ENCODE peak calls at places on chromosome 22, in ten cellular contexts. F is Peyer's patch, M is psoas muscle, L is endothelial cell of umbilical vein, Z is WERI-Rb-1, E is testis, G is H1, S is IMR-90, U is HCT116, O is upper lobe of right lung. Q is an unnamed sample. For H3K36me3, the result is how much of the 10 kb centered on the place peaks cover.

GRCh38 chr22:45647532-45648225 is 24.0 kb upstream of the ATXN10 start:
- DNase-seq in F (peak), M (no peak), L (no peak), Z (no peak), E (no peak), G (no peak), S (no peak), U (no peak), O (peak), Q (no peak)

GRCh38 chr22:10778296-10778814 is 4749.6 kb upstream of the OR11H1 start:
- DNase-seq in F (no peak), M (no peak), L (no peak), Z (no peak), E (peak), G (no peak), S (no peak), U (no peak), O (no peak), Q (no peak)

GRCh38 chr22:19035474-19036228 is 86.6 kb downstream of the DGCR2 start:
- DNase-seq in F (peak), M (no peak), L (no peak), Z (peak), E (no peak), G (no peak), S (no peak), U (no peak), O (peak), Q (no peak)

GRCh38 chr22:46047841-46048595 is 71.1 kb upstream of the WNT7B start:
- DNase-seq in F (peak), M (peak), L (no peak), Z (no peak), E (peak), G (no peak), S (no peak), U (no peak), O (peak), Q (no peak)

GRCh38 chr22:20779014-20779812 is 5.3 kb downstream of the SERPIND1 start:
- DNase-seq in F (no peak), M (no peak), L (no peak), Z (no peak), E (no peak), G (no peak), S (no peak), U (no peak), O (no peak), Q (no peak)

GRCh38 chr22:39925273-39925672 is 24.4 kb downstream of the GRAP2 start:
- DNase-seq in F (no peak), M (no peak), L (no peak), Z (no peak), E (no peak), G (no peak), S (no peak), U (no peak), O (no peak), Q (no peak)

GRCh38 chr22:40485813-40486610 is 115.6 kb downstream of the SGSM3 start:
- DNase-seq in F (no peak), M (peak), L (no peak), Z (no peak), E (no peak), G (no peak), S (peak), U (no peak), O (no peak), Q (no peak)

GRCh38 chr22:42283288-42284229 is 13.1 kb upstream of the TCF20 start:
- DNase-seq in F (no peak), M (peak), L (no peak), Z (no peak), E (no peak), G (no peak), S (no peak), U (no peak), O (peak), Q (no peak)

GRCh38 chr22:34842630-34843029 is 223.3 kb upstream of the ISX start:
- DNase-seq in F (no peak), M (no peak), L (no peak), Z (peak), E (no peak), G (no peak), S (no peak), U (no peak), O (no peak), Q (no peak)

GRCh38 chr22:38745676-38746460 is 9.9 kb downstream of the SUN2 start:
- DNase-seq in F (no peak), M (no peak), L (no peak), Z (peak), E (no peak), G (no peak), S (no peak), U (no peak), O (no peak), Q (no peak)
- H3K36me3 ChIP-seq in F (under half), M (half or more), L (under half), Z (half or more), E (under half), G (under half), S (half or more), U (under half), O (half or more), Q (half or more)

GRCh38 chr22:47686594-47687363 is 924.3 kb downstream of the TBC1D22A start:
- DNase-seq in F (no peak), M (no peak), L (no peak), Z (no peak), E (no peak), G (no peak), S (no peak), U (no peak), O (no peak), Q (no peak)

GRCh38 chr22:47690166-47690565 is 927.7 kb downstream of the TBC1D22A start:
- DNase-seq in F (no peak), M (no peak), L (no peak), Z (no peak), E (no peak), G (no peak), S (no peak), U (no peak), O (no peak), Q (no peak)

GRCh38 chr22:47690586-47690985 is 928.1 kb downstream of the TBC1D22A start:
- DNase-seq in F (no peak), M (no peak), L (no peak), Z (no peak), E (no peak), G (no peak), S (no peak), U (no peak), O (no peak), Q (no peak)

GRCh38 chr22:47687776-47688175 is 925.3 kb downstream of the TBC1D22A start:
- DNase-seq in F (no peak), M (no peak), L (no peak), Z (no peak), E (no peak), G (no peak), S (no peak), U (no peak), O (no peak), Q (no peak)

DNA sequence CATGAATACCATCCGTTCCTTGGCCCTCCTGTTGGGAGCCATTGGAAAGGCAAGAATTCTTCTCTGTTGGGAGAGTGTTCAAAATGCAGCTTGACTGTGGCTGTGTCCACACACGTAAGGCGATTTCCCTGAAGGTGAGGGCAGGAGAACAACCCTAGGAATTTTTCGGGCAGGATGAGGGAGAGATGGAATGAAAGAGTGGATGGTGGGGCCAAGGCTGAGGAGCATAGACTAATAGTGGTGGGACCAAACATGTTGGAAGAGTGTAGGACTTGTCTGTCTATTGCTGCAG is 924.9 kb downstream of the TBC1D22A start:
- DNase-seq in F (no peak), M (no peak), L (no peak), Z (no peak), E (no peak), G (no peak), S (no peak), U (no peak), O (no peak), Q (no peak)
- TF ChIP-seq CTCF in F (no peak), M (no peak), L (no peak), Z (no peak), E (no peak), G (no peak), S (no peak), U (no peak), O (no peak), Q (no peak)

DNA sequence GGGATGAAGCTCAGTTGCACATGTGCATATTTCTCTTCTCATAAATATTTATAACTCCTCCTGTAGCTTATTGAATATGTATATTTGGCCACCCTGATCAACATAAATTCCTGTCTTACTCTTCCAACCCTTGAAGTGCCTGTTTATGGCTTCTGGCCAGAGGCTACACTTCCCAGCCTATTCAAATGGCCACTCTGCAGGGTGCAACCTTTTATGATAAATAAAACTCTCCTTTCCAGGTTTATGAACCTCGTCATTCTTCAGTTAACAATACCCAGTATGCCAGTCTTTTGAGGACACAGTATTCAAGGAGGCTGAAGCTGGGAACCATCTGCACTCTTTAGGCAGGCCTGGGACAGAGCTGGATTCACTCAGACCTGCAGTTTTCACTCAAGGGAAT is 2.6 kb upstream of the RTL6 start:
- DNase-seq in F (no peak), M (no peak), L (no peak), Z (no peak), E (no peak), G (no peak), S (no peak), U (no peak), O (no peak), Q (no peak)
- H3K4me3 ChIP-seq in F (no peak), M (no peak), L (no peak), Z (no peak), E (no peak), G (no peak), S (no peak), U (no peak), O (no peak), Q (no peak)

GRCh38 chr22:23272371-23272770 is 92.1 kb downstream of the BCR start:
- DNase-seq in F (no peak), M (no peak), L (no peak), Z (no peak), E (no peak), G (no peak), S (no peak), U (no peak), O (no peak), Q (no peak)

GRCh38 chr22:23270212-23270733 is 90.0 kb downstream of the BCR start:
- DNase-seq in F (no peak), M (no peak), L (no peak), Z (no peak), E (no peak), G (no peak), S (peak), U (no peak), O (no peak), Q (no peak)

GRCh38 chr22:23270798-23271596 is 90.7 kb downstream of the BCR start:
- DNase-seq in F (no peak), M (no peak), L (no peak), Z (no peak), E (no peak), G (no peak), S (no peak), U (no peak), O (no peak), Q (no peak)

GRCh38 chr22:23272834-23273233 is 92.5 kb downstream of the BCR start:
- DNase-seq in F (no peak), M (no peak), L (no peak), Z (no peak), E (no peak), G (no peak), S (no peak), U (no peak), O (no peak), Q (no peak)

DNA sequence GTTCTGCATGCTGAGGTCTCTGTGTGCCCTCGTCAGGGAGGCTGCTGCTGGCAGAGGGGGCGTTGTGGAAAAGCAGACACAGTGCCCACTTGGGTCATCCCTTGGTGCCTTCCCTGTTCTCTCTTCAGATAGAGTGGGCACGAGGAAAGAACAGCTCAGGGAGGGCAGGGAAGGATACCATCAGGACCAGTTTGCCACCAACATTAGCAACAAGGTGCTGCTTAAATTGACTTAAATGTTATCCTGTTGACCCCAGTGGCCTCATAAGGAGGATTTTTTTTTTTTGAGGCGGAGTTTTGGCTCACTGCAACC is 91.2 kb downstream of the BCR start:
- DNase-seq in F (no peak), M (no peak), L (no peak), Z (no peak), E (no peak), G (no peak), S (no peak), U (no peak), O (no peak), Q (no peak)
- H3K36me3 ChIP-seq in F (under half), M (under half), L (under half), Z (half or more), E (under half), G (under half), S (under half), U (under half), O (half or more), Q (half or more)

GRCh38 chr22:37165940-37166674 is 16.4 kb upstream of the IL2RB start:
- DNase-seq in F (no peak), M (peak), L (no peak), Z (no peak), E (no peak), G (no peak), S (no peak), U (no peak), O (peak), Q (no peak)
- TF ChIP-seq CTCF in F (no peak), M (no peak), L (no peak), Z (no peak), E (no peak), G (no peak), S (no peak), U (no peak), O (no peak), Q (no peak)

DNA sequence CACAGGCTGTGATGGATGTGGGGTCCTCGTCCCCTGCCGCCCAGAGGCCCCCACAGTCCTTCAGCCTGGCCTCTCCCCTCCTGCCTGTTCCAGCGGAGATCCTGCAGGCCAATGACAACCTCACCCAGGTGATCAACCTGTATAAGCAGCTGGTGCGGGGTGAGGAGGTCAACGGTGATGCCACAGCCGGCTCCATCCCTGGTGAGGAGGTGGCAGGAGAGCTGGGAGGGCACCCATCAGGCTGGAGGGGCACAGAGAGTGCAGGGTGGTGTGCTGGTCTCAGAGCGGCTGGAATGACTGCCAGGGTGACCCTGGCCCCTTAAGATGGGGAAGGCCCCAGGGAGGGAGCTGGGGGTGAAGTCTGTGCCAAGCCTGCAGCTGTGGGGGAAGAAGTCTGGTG is 14.6 kb upstream of the SH3BP1 start:
- DNase-seq in F (no peak), M (no peak), L (no peak), Z (no peak), E (no peak), G (no peak), S (no peak), U (no peak), O (no peak), Q (no peak)
- H3K4me3 ChIP-seq in F (no peak), M (no peak), L (no peak), Z (no peak), E (no peak), G (no peak), S (no peak), U (no peak), O (no peak), Q (no peak)